ENCODE peak calls at places on chromosome 3, in five cellular contexts. One of them, this sample, is unnamed.

GRCh38 chr3:50380375-50381085 is 21.2 kb upstream of the TMEM115 start:
- DNase-seq in choroid plexus epithelial cell: no peak
- DNase-seq in mucosa of descending colon: no peak
- DNase-seq in astrocyte of the spinal cord: no peak
- DNase-seq in stomach: no peak
- DNase-seq in this sample: no peak

GRCh38 chr3:25047058-25047457 is 381.0 kb upstream of the RARB start:
- DNase-seq in mucosa of descending colon: no peak
- DNase-seq in astrocyte of the spinal cord: no peak
- DNase-seq in choroid plexus epithelial cell: peak
- DNase-seq in stomach: no peak
- DNase-seq in this sample: no peak

GRCh38 chr3:10349801-10350200 is 28.9 kb upstream of the SEC13 start:
- DNase-seq in stomach: no peak
- DNase-seq in choroid plexus epithelial cell: no peak
- DNase-seq in mucosa of descending colon: no peak
- DNase-seq in astrocyte of the spinal cord: no peak
- DNase-seq in this sample: no peak

GRCh38 chr3:36461588-36461987 is 81.3 kb downstream of the STAC start:
- DNase-seq in choroid plexus epithelial cell: peak
- DNase-seq in astrocyte of the spinal cord: peak
- DNase-seq in mucosa of descending colon: no peak
- DNase-seq in stomach: no peak
- DNase-seq in this sample: no peak

GRCh38 chr3:46406786-46407611 is at the start of the genes CCR5AS and CCRL2:
- DNase-seq in mucosa of descending colon: peak
- DNase-seq in astrocyte of the spinal cord: peak
- DNase-seq in choroid plexus epithelial cell: peak
- DNase-seq in stomach: peak
- DNase-seq in this sample: peak

GRCh38 chr3:32340039-32340438 is 51.6 kb upstream of the CMTM7 start:
- DNase-seq in choroid plexus epithelial cell: peak
- DNase-seq in mucosa of descending colon: no peak
- DNase-seq in stomach: no peak
- DNase-seq in astrocyte of the spinal cord: peak
- DNase-seq in this sample: peak

GRCh38 chr3:183438749-183439148 is 10.3 kb upstream of the MCF2L2 start:
- DNase-seq in astrocyte of the spinal cord: no peak
- DNase-seq in mucosa of descending colon: peak
- DNase-seq in stomach: peak
- DNase-seq in choroid plexus epithelial cell: no peak
- DNase-seq in this sample: peak

GRCh38 chr3:178712247-178712646 is 176.0 kb downstream of the KCNMB2 start:
- DNase-seq in stomach: no peak
- DNase-seq in choroid plexus epithelial cell: no peak
- DNase-seq in mucosa of descending colon: no peak
- DNase-seq in astrocyte of the spinal cord: no peak
- DNase-seq in this sample: no peak

GRCh38 chr3:132317229-132317948 is at the start of gene ACP3:
- DNase-seq in astrocyte of the spinal cord: peak
- DNase-seq in mucosa of descending colon: peak
- DNase-seq in choroid plexus epithelial cell: peak
- DNase-seq in stomach: peak
- DNase-seq in this sample: peak

GRCh38 chr3:66397745-66398144 is 103.1 kb downstream of the LRIG1 start:
- DNase-seq in astrocyte of the spinal cord: no peak
- DNase-seq in mucosa of descending colon: no peak
- DNase-seq in stomach: no peak
- DNase-seq in choroid plexus epithelial cell: peak
- DNase-seq in this sample: no peak

GRCh38 chr3:194870394-194871110 is 184.9 kb downstream of the FAM43A start:
- DNase-seq in stomach: no peak
- DNase-seq in astrocyte of the spinal cord: peak
- DNase-seq in choroid plexus epithelial cell: peak
- DNase-seq in mucosa of descending colon: peak
- DNase-seq in this sample: no peak

GRCh38 chr3:134988666-134989065 is 193.6 kb downstream of the EPHB1 start:
- DNase-seq in stomach: no peak
- DNase-seq in mucosa of descending colon: no peak
- DNase-seq in astrocyte of the spinal cord: no peak
- DNase-seq in choroid plexus epithelial cell: no peak
- DNase-seq in this sample: no peak

GRCh38 chr3:50146316-50146901 is 8.7 kb upstream of the SEMA3F start:
- DNase-seq in astrocyte of the spinal cord: no peak
- DNase-seq in choroid plexus epithelial cell: no peak
- DNase-seq in stomach: no peak
- DNase-seq in mucosa of descending colon: no peak
- DNase-seq in this sample: no peak

GRCh38 chr3:188416041-188416440 is 262.1 kb downstream of the LPP start:
- DNase-seq in choroid plexus epithelial cell: no peak
- DNase-seq in astrocyte of the spinal cord: no peak
- DNase-seq in mucosa of descending colon: no peak
- DNase-seq in stomach: no peak
- DNase-seq in this sample: no peak

GRCh38 chr3:133152056-133152455 is 113.9 kb downstream of the TMEM108 start:
- DNase-seq in mucosa of descending colon: no peak
- DNase-seq in astrocyte of the spinal cord: no peak
- DNase-seq in stomach: no peak
- DNase-seq in choroid plexus epithelial cell: no peak
- DNase-seq in this sample: no peak

GRCh38 chr3:132569153-132569552 is 27.9 kb upstream of the ACKR4 start:
- DNase-seq in astrocyte of the spinal cord: no peak
- DNase-seq in stomach: no peak
- DNase-seq in choroid plexus epithelial cell: no peak
- DNase-seq in mucosa of descending colon: no peak
- DNase-seq in this sample: no peak

GRCh38 chr3:57199895-57200297 is at the start of gene HESX1:
- DNase-seq in mucosa of descending colon: no peak
- DNase-seq in astrocyte of the spinal cord: no peak
- DNase-seq in choroid plexus epithelial cell: no peak
- DNase-seq in stomach: no peak
- DNase-seq in this sample: no peak
- H3K4me3 ChIP-seq in mucosa of descending colon: no peak
- H3K4me3 ChIP-seq in astrocyte of the spinal cord: no peak
- H3K4me3 ChIP-seq in choroid plexus epithelial cell: no peak
- H3K4me3 ChIP-seq in stomach: no peak
- H3K4me3 ChIP-seq in this sample: no peak

DNA sequence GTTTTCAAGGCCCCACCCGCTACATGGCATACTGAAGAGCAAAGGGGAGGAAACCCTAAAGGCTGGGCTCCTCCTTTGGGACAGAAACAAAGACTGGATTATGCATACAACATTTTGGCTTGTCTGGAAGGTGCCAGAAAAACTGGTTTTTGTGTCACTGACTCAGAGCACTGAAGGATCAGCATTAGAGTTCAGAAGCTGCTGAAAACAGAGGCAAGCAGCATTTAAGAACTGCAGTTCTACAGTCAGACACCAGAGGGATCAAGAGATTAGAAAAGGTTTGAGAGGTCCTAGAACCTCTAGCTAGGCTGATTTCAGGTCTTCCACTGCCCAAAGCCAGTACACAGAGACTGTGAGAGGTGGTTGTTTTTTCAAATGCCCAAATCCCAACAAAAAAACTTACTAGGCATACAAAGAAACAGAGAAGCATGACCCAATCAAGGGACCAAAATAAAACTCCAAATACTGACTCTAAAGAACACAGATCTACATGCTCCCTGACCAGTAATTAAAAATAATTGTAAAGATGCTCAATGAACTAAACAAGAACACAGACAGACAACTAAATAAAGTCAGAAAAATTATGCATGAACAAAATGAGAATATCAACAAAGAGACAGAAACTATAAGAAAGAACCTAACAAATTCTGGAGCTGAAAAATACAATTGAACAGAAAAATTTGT is 91.2 kb downstream of the SENP2 start:
- DNase-seq in astrocyte of the spinal cord: peak
- DNase-seq in choroid plexus epithelial cell: peak
- DNase-seq in mucosa of descending colon: no peak
- DNase-seq in stomach: no peak
- DNase-seq in this sample: no peak
- TF ChIP-seq CTCF in astrocyte of the spinal cord: peak
- TF ChIP-seq CTCF in choroid plexus epithelial cell: peak
- TF ChIP-seq CTCF in mucosa of descending colon: peak
- TF ChIP-seq CTCF in stomach: no peak
- TF ChIP-seq CTCF in this sample: peak

DNA sequence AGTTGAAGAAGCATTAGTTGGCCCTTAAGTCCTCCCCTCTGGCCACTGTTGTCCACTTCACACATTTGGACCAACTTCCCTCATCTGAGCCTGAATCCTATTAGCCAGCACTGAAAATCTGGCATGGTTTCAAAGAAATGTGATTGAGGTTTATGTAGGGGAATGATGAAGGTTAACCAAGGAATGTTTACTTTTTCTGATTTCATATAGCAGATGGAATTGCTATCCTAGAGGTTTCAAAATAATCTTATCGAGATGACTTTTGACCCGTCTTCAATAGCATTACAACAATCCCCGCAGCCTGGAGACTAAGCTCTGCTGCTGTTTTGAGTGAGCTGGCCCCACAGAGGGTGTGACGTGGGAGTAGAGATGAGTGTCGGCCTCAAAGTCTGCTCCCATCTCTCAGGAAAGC is 200.8 kb upstream of the IL12A start:
- DNase-seq in stomach: no peak
- DNase-seq in choroid plexus epithelial cell: peak
- DNase-seq in astrocyte of the spinal cord: peak
- DNase-seq in mucosa of descending colon: peak
- DNase-seq in this sample: no peak
- H3K4me3 ChIP-seq in stomach: no peak
- H3K4me3 ChIP-seq in choroid plexus epithelial cell: no peak
- H3K4me3 ChIP-seq in astrocyte of the spinal cord: no peak
- H3K4me3 ChIP-seq in mucosa of descending colon: no peak
- H3K4me3 ChIP-seq in this sample: no peak

GRCh38 chr3:127091376-127091775 is 101.6 kb upstream of the PRR23E start:
- DNase-seq in stomach: no peak
- DNase-seq in astrocyte of the spinal cord: no peak
- DNase-seq in choroid plexus epithelial cell: no peak
- DNase-seq in mucosa of descending colon: no peak
- DNase-seq in this sample: no peak
- TF ChIP-seq CTCF in stomach: no peak
- TF ChIP-seq CTCF in astrocyte of the spinal cord: no peak
- TF ChIP-seq CTCF in choroid plexus epithelial cell: no peak
- TF ChIP-seq CTCF in mucosa of descending colon: no peak
- TF ChIP-seq CTCF in this sample: no peak

DNA sequence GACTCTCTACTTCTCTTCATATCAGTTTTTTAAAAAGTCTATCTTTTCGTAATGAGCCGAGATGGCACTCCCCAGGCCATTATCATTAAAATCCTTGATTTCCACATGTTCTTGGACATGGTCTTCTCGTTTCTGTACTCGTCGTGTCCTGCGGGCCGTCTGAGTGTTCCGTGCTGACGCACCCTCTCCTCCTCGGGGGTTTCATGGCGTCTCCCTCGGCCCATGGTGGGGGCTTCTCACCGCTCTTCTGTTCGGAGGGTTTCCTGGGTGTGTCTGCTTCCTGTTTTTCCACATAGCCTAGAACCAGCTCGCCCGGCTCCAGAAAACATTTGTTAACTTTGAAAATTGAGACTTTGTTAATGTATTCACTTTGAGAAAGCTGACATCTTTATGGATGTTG is 92.7 kb downstream of the VGLL4 start:
- DNase-seq in stomach: no peak
- DNase-seq in choroid plexus epithelial cell: no peak
- DNase-seq in astrocyte of the spinal cord: no peak
- DNase-seq in mucosa of descending colon: peak
- DNase-seq in this sample: no peak
- H3K4me3 ChIP-seq in stomach: no peak
- H3K4me3 ChIP-seq in choroid plexus epithelial cell: no peak
- H3K4me3 ChIP-seq in astrocyte of the spinal cord: no peak
- H3K4me3 ChIP-seq in mucosa of descending colon: no peak
- H3K4me3 ChIP-seq in this sample: no peak

GRCh38 chr3:129482721-129483120 is 42.7 kb downstream of the IFT122 start:
- DNase-seq in stomach: no peak
- DNase-seq in mucosa of descending colon: no peak
- DNase-seq in astrocyte of the spinal cord: no peak
- DNase-seq in choroid plexus epithelial cell: no peak
- DNase-seq in this sample: no peak
- TF ChIP-seq CTCF in stomach: no peak
- TF ChIP-seq CTCF in mucosa of descending colon: no peak
- TF ChIP-seq CTCF in astrocyte of the spinal cord: peak
- TF ChIP-seq CTCF in choroid plexus epithelial cell: peak
- TF ChIP-seq CTCF in this sample: no peak

GRCh38 chr3:33883538-33884203 is 85.2 kb downstream of the PDCD6IP start:
- DNase-seq in mucosa of descending colon: no peak
- DNase-seq in choroid plexus epithelial cell: peak
- DNase-seq in astrocyte of the spinal cord: peak
- DNase-seq in stomach: no peak
- DNase-seq in this sample: peak
- H3K4me3 ChIP-seq in mucosa of descending colon: no peak
- H3K4me3 ChIP-seq in choroid plexus epithelial cell: peak
- H3K4me3 ChIP-seq in astrocyte of the spinal cord: peak
- H3K4me3 ChIP-seq in stomach: peak
- H3K4me3 ChIP-seq in this sample: no peak

GRCh38 chr3:121531269-121531668 is 14.5 kb downstream of the POLQ start:
- DNase-seq in astrocyte of the spinal cord: no peak
- DNase-seq in choroid plexus epithelial cell: no peak
- DNase-seq in mucosa of descending colon: no peak
- DNase-seq in stomach: no peak
- DNase-seq in this sample: no peak

GRCh38 chr3:121529308-121529707 is 16.5 kb downstream of the POLQ start:
- DNase-seq in astrocyte of the spinal cord: peak
- DNase-seq in stomach: no peak
- DNase-seq in mucosa of descending colon: no peak
- DNase-seq in choroid plexus epithelial cell: peak
- DNase-seq in this sample: no peak
- TF ChIP-seq CTCF in astrocyte of the spinal cord: peak
- TF ChIP-seq CTCF in stomach: no peak
- TF ChIP-seq CTCF in mucosa of descending colon: no peak
- TF ChIP-seq CTCF in choroid plexus epithelial cell: peak
- TF ChIP-seq CTCF in this sample: no peak

DNA sequence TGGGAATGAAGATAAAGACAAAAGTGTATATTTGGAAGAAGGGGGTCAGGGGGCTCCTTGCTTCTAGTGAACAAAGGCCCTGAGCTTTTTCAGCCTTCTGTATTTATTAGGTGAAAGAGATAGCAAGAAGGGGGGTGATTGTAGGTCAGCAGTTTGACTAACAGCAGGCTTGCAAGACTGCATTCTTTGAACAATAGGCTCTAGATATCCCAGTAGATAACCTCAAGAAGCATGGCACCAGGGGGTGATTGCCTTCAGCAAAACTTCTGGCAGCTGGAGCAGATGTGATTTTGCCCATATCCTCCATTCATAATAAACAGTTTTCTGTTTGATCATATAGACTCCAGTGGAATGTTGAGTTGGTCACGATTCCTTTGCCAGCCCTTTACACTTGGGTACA is 31.7 kb upstream of the GOLIM4 start:
- DNase-seq in choroid plexus epithelial cell: no peak
- DNase-seq in stomach: no peak
- DNase-seq in astrocyte of the spinal cord: no peak
- DNase-seq in mucosa of descending colon: no peak
- DNase-seq in this sample: no peak
- H3K4me3 ChIP-seq in choroid plexus epithelial cell: no peak
- H3K4me3 ChIP-seq in stomach: no peak
- H3K4me3 ChIP-seq in astrocyte of the spinal cord: no peak
- H3K4me3 ChIP-seq in mucosa of descending colon: no peak
- H3K4me3 ChIP-seq in this sample: no peak

GRCh38 chr3:117149577-117149976 is 440.0 kb downstream of the TUSC7 start:
- DNase-seq in astrocyte of the spinal cord: no peak
- DNase-seq in choroid plexus epithelial cell: no peak
- DNase-seq in stomach: no peak
- DNase-seq in mucosa of descending colon: no peak
- DNase-seq in this sample: no peak
- TF ChIP-seq CTCF in astrocyte of the spinal cord: no peak
- TF ChIP-seq CTCF in choroid plexus epithelial cell: no peak
- TF ChIP-seq CTCF in stomach: no peak
- TF ChIP-seq CTCF in mucosa of descending colon: no peak
- TF ChIP-seq CTCF in this sample: no peak